ENCODE peak calls at places on chromosomes 12 and 14, in nine cellular contexts. One of them, this sample, is unnamed.

GRCh38 chr12:121762269-121762668 is 31.2 kb downstream of the RHOF start:
- DNase-seq in fibroblast of the conjunctiva: no peak
- DNase-seq in GM04504: no peak
- DNase-seq in psoas muscle: peak; percentile 74
- DNase-seq in lower lobe of right lung: no peak
- DNase-seq in B cell: no peak
- DNase-seq in amniotic stem cell: no peak
- DNase-seq in SJSA1: no peak
- DNase-seq in NCI-H460: no peak
- DNase-seq in this sample: no peak

GRCh38 chr12:49937639-49938300 is 12.8 kb upstream of the AQP2 start:
- DNase-seq in GM04504: no peak
- DNase-seq in psoas muscle: no peak
- DNase-seq in lower lobe of right lung: no peak
- DNase-seq in B cell: no peak
- DNase-seq in amniotic stem cell: no peak
- DNase-seq in SJSA1: no peak
- DNase-seq in fibroblast of the conjunctiva: no peak
- DNase-seq in NCI-H460: no peak
- DNase-seq in this sample: no peak

GRCh38 chr14:20799955-20800544 is 2.6 kb downstream of the RNASE1 start:
- DNase-seq in GM04504: no peak
- DNase-seq in fibroblast of the conjunctiva: no peak
- DNase-seq in NCI-H460: no peak
- DNase-seq in SJSA1: no peak
- DNase-seq in B cell: no peak
- DNase-seq in lower lobe of right lung: peak; percentile 70
- DNase-seq in psoas muscle: no peak
- DNase-seq in amniotic stem cell: no peak
- DNase-seq in this sample: no peak

GRCh38 chr14:24481622-24482324 is 26.3 kb downstream of the CMA1 start:
- DNase-seq in GM04504: no peak
- DNase-seq in lower lobe of right lung: peak; percentile 59
- DNase-seq in NCI-H460: peak; percentile 59
- DNase-seq in B cell: peak; percentile 50
- DNase-seq in psoas muscle: no peak
- DNase-seq in SJSA1: no peak
- DNase-seq in amniotic stem cell: no peak
- DNase-seq in fibroblast of the conjunctiva: peak; percentile 1
- DNase-seq in this sample: peak; percentile 50

GRCh38 chr12:53205747-53206146 is 1.3 kb downstream of the ITGB7 start:
- DNase-seq in GM04504: peak; percentile 70
- DNase-seq in psoas muscle: no peak
- DNase-seq in SJSA1: peak; percentile 77
- DNase-seq in fibroblast of the conjunctiva: peak; percentile 67
- DNase-seq in amniotic stem cell: peak; percentile 75
- DNase-seq in B cell: no peak
- DNase-seq in lower lobe of right lung: no peak
- DNase-seq in NCI-H460: no peak
- DNase-seq in this sample: peak; percentile 92

GRCh38 chr12:6608592-6609311 is 1.6 kb upstream of the CHD4 start:
- DNase-seq in amniotic stem cell: no peak
- DNase-seq in fibroblast of the conjunctiva: no peak
- DNase-seq in GM04504: no peak
- DNase-seq in psoas muscle: peak; percentile 63
- DNase-seq in SJSA1: no peak
- DNase-seq in NCI-H460: no peak
- DNase-seq in B cell: no peak
- DNase-seq in lower lobe of right lung: no peak
- DNase-seq in this sample: peak; percentile 31

GRCh38 chr14:71355324-71356201 is 448.3 kb downstream of the PCNX1 start:
- DNase-seq in fibroblast of the conjunctiva: peak; percentile 60
- DNase-seq in lower lobe of right lung: no peak
- DNase-seq in amniotic stem cell: no peak
- DNase-seq in psoas muscle: no peak
- DNase-seq in NCI-H460: no peak
- DNase-seq in GM04504: peak; percentile 53
- DNase-seq in SJSA1: no peak
- DNase-seq in B cell: peak; percentile 65
- DNase-seq in this sample: no peak

GRCh38 chr12:130041983-130042812 is 120.1 kb upstream of the FZD10 start:
- DNase-seq in GM04504: no peak
- DNase-seq in fibroblast of the conjunctiva: no peak
- DNase-seq in SJSA1: no peak
- DNase-seq in lower lobe of right lung: peak; percentile 64
- DNase-seq in amniotic stem cell: no peak
- DNase-seq in NCI-H460: no peak
- DNase-seq in psoas muscle: peak; percentile 68
- DNase-seq in B cell: no peak
- DNase-seq in this sample: no peak

GRCh38 chr12:103441437-103442186 is 54.2 kb downstream of the C12orf42 start:
- DNase-seq in GM04504: no peak
- DNase-seq in amniotic stem cell: no peak
- DNase-seq in lower lobe of right lung: no peak
- DNase-seq in SJSA1: no peak
- DNase-seq in NCI-H460: no peak
- DNase-seq in B cell: peak; percentile 70
- DNase-seq in psoas muscle: no peak
- DNase-seq in fibroblast of the conjunctiva: no peak
- DNase-seq in this sample: no peak

GRCh38 chr14:32724864-32725550 is 213.7 kb upstream of the NPAS3 start:
- DNase-seq in amniotic stem cell: peak; percentile 18
- DNase-seq in B cell: no peak
- DNase-seq in NCI-H460: no peak
- DNase-seq in GM04504: peak; percentile 72
- DNase-seq in SJSA1: peak; percentile 50
- DNase-seq in lower lobe of right lung: no peak
- DNase-seq in fibroblast of the conjunctiva: peak; percentile 37
- DNase-seq in psoas muscle: no peak
- DNase-seq in this sample: peak; percentile 52

GRCh38 chr14:100557658-100558057 is 29.6 kb downstream of the BEGAIN start:
- DNase-seq in GM04504: no peak
- DNase-seq in NCI-H460: no peak
- DNase-seq in B cell: no peak
- DNase-seq in SJSA1: no peak
- DNase-seq in fibroblast of the conjunctiva: no peak
- DNase-seq in lower lobe of right lung: peak; percentile 67
- DNase-seq in psoas muscle: no peak
- DNase-seq in amniotic stem cell: no peak
- DNase-seq in this sample: peak; percentile 31

GRCh38 chr12:15200703-15201102 is 20.5 kb downstream of the RERG start:
- DNase-seq in B cell: no peak
- DNase-seq in amniotic stem cell: no peak
- DNase-seq in NCI-H460: no peak
- DNase-seq in GM04504: no peak
- DNase-seq in fibroblast of the conjunctiva: no peak
- DNase-seq in psoas muscle: no peak
- DNase-seq in lower lobe of right lung: no peak
- DNase-seq in SJSA1: no peak
- DNase-seq in this sample: no peak

GRCh38 chr12:102618197-102618897 is 138.0 kb upstream of the IGF1 start:
- DNase-seq in lower lobe of right lung: no peak
- DNase-seq in amniotic stem cell: no peak
- DNase-seq in psoas muscle: peak; percentile 63
- DNase-seq in B cell: no peak
- DNase-seq in GM04504: no peak
- DNase-seq in fibroblast of the conjunctiva: no peak
- DNase-seq in NCI-H460: no peak
- DNase-seq in SJSA1: no peak
- DNase-seq in this sample: no peak

GRCh38 chr12:121030576-121031212 is 8.4 kb downstream of the OASL start:
- DNase-seq in amniotic stem cell: no peak
- DNase-seq in NCI-H460: no peak
- DNase-seq in lower lobe of right lung: peak; percentile 22
- DNase-seq in B cell: no peak
- DNase-seq in SJSA1: no peak
- DNase-seq in psoas muscle: no peak
- DNase-seq in GM04504: no peak
- DNase-seq in fibroblast of the conjunctiva: no peak
- DNase-seq in this sample: no peak

GRCh38 chr12:52992699-52993557 is 13.3 kb upstream of the EIF4B start:
- DNase-seq in fibroblast of the conjunctiva: no peak
- DNase-seq in GM04504: no peak
- DNase-seq in amniotic stem cell: no peak
- DNase-seq in lower lobe of right lung: no peak
- DNase-seq in B cell: no peak
- DNase-seq in NCI-H460: peak; percentile 69
- DNase-seq in psoas muscle: no peak
- DNase-seq in SJSA1: no peak
- DNase-seq in this sample: peak; percentile 81

GRCh38 chr14:102314242-102315011 is 5.1 kb upstream of the ZNF839 start:
- DNase-seq in NCI-H460: peak; percentile 82
- DNase-seq in SJSA1: peak; percentile 78
- DNase-seq in B cell: peak; percentile 88
- DNase-seq in lower lobe of right lung: peak; percentile 91
- DNase-seq in amniotic stem cell: peak; percentile 72
- DNase-seq in fibroblast of the conjunctiva: peak; percentile 66
- DNase-seq in GM04504: peak; percentile 58
- DNase-seq in psoas muscle: peak; percentile 93
- DNase-seq in this sample: peak; percentile 91

GRCh38 chr12:27289414-27289813 is 43.2 kb upstream of the BMAL2 start:
- DNase-seq in fibroblast of the conjunctiva: no peak
- DNase-seq in B cell: no peak
- DNase-seq in amniotic stem cell: no peak
- DNase-seq in psoas muscle: no peak
- DNase-seq in lower lobe of right lung: no peak
- DNase-seq in NCI-H460: no peak
- DNase-seq in GM04504: no peak
- DNase-seq in SJSA1: no peak
- DNase-seq in this sample: peak; percentile 13

GRCh38 chr12:108804361-108804949 is 52.9 kb downstream of the SSH1 start:
- DNase-seq in psoas muscle: peak; percentile 82
- DNase-seq in SJSA1: no peak
- DNase-seq in fibroblast of the conjunctiva: peak; percentile 94
- DNase-seq in GM04504: peak; percentile 90
- DNase-seq in B cell: no peak
- DNase-seq in NCI-H460: no peak
- DNase-seq in lower lobe of right lung: no peak
- DNase-seq in amniotic stem cell: no peak
- DNase-seq in this sample: no peak

GRCh38 chr14:69685217-69685616 is 73.8 kb downstream of the SUSD6 start:
- DNase-seq in NCI-H460: no peak
- DNase-seq in SJSA1: no peak
- DNase-seq in lower lobe of right lung: no peak
- DNase-seq in amniotic stem cell: no peak
- DNase-seq in GM04504: no peak
- DNase-seq in fibroblast of the conjunctiva: no peak
- DNase-seq in B cell: no peak
- DNase-seq in psoas muscle: no peak
- DNase-seq in this sample: peak; percentile 66

GRCh38 chr14:78405071-78405856 is 235.1 kb downstream of the NRXN3 start:
- DNase-seq in NCI-H460: no peak
- DNase-seq in SJSA1: no peak
- DNase-seq in amniotic stem cell: no peak
- DNase-seq in lower lobe of right lung: no peak
- DNase-seq in GM04504: no peak
- DNase-seq in psoas muscle: no peak
- DNase-seq in B cell: no peak
- DNase-seq in fibroblast of the conjunctiva: no peak
- DNase-seq in this sample: no peak

GRCh38 chr12:85835417-85835809 is 796 bp downstream of the RASSF9 start:
- DNase-seq in B cell: no peak
- DNase-seq in NCI-H460: no peak
- DNase-seq in psoas muscle: no peak
- DNase-seq in SJSA1: no peak
- DNase-seq in fibroblast of the conjunctiva: no peak
- DNase-seq in amniotic stem cell: no peak
- DNase-seq in lower lobe of right lung: no peak
- DNase-seq in GM04504: no peak
- DNase-seq in this sample: no peak

GRCh38 chr14:61586539-61587396 is 108.5 kb upstream of the HIF1A start:
- DNase-seq in fibroblast of the conjunctiva: no peak
- DNase-seq in B cell: no peak
- DNase-seq in amniotic stem cell: no peak
- DNase-seq in GM04504: peak; percentile 38
- DNase-seq in psoas muscle: no peak
- DNase-seq in NCI-H460: no peak
- DNase-seq in lower lobe of right lung: no peak
- DNase-seq in SJSA1: no peak
- DNase-seq in this sample: peak; percentile 78

GRCh38 chr14:53493310-53493709 is 340.2 kb upstream of the DDHD1 start:
- DNase-seq in fibroblast of the conjunctiva: no peak
- DNase-seq in psoas muscle: no peak
- DNase-seq in NCI-H460: no peak
- DNase-seq in lower lobe of right lung: no peak
- DNase-seq in SJSA1: no peak
- DNase-seq in B cell: no peak
- DNase-seq in GM04504: no peak
- DNase-seq in amniotic stem cell: no peak
- DNase-seq in this sample: no peak

GRCh38 chr12:92735131-92735721 is 32.4 kb downstream of the PLEKHG7 start:
- DNase-seq in GM04504: peak; percentile 86
- DNase-seq in B cell: no peak
- DNase-seq in lower lobe of right lung: no peak
- DNase-seq in fibroblast of the conjunctiva: peak; percentile 91
- DNase-seq in SJSA1: no peak
- DNase-seq in NCI-H460: no peak
- DNase-seq in amniotic stem cell: peak; percentile 39
- DNase-seq in psoas muscle: no peak
- DNase-seq in this sample: peak; percentile 42

GRCh38 chr14:56087824-56088571 is 30.2 kb upstream of the PELI2 start:
- DNase-seq in NCI-H460: no peak
- DNase-seq in B cell: no peak
- DNase-seq in psoas muscle: no peak
- DNase-seq in amniotic stem cell: no peak
- DNase-seq in SJSA1: no peak
- DNase-seq in GM04504: no peak
- DNase-seq in lower lobe of right lung: no peak
- DNase-seq in fibroblast of the conjunctiva: no peak
- DNase-seq in this sample: no peak

GRCh38 chr12:46693034-46693433 is 132.8 kb downstream of the SLC38A4 start:
- DNase-seq in B cell: no peak
- DNase-seq in psoas muscle: no peak
- DNase-seq in SJSA1: no peak
- DNase-seq in NCI-H460: no peak
- DNase-seq in lower lobe of right lung: no peak
- DNase-seq in amniotic stem cell: no peak
- DNase-seq in fibroblast of the conjunctiva: no peak
- DNase-seq in GM04504: no peak
- DNase-seq in this sample: no peak

GRCh38 chr12:131060011-131060703 is 106.5 kb downstream of the ADGRD1 start:
- DNase-seq in GM04504: no peak
- DNase-seq in amniotic stem cell: no peak
- DNase-seq in psoas muscle: peak; percentile 39
- DNase-seq in fibroblast of the conjunctiva: no peak
- DNase-seq in B cell: no peak
- DNase-seq in SJSA1: peak; percentile 25
- DNase-seq in lower lobe of right lung: peak; percentile 36
- DNase-seq in NCI-H460: no peak
- DNase-seq in this sample: no peak

GRCh38 chr12:101564912-101565311 is 29.9 kb upstream of the MYBPC1 start:
- DNase-seq in lower lobe of right lung: no peak
- DNase-seq in fibroblast of the conjunctiva: no peak
- DNase-seq in psoas muscle: no peak
- DNase-seq in GM04504: no peak
- DNase-seq in amniotic stem cell: no peak
- DNase-seq in SJSA1: no peak
- DNase-seq in B cell: no peak
- DNase-seq in NCI-H460: no peak
- DNase-seq in this sample: peak; percentile 12

GRCh38 chr12:64825143-64826011 is 930 bp downstream of the TBC1D30 start:
- DNase-seq in NCI-H460: no peak
- DNase-seq in fibroblast of the conjunctiva: no peak
- DNase-seq in amniotic stem cell: no peak
- DNase-seq in GM04504: no peak
- DNase-seq in B cell: peak; percentile 28
- DNase-seq in lower lobe of right lung: no peak
- DNase-seq in SJSA1: no peak
- DNase-seq in psoas muscle: no peak
- DNase-seq in this sample: no peak

GRCh38 chr12:6396031-6396430 is 12.1 kb downstream of the LTBR start:
- DNase-seq in lower lobe of right lung: no peak
- DNase-seq in SJSA1: no peak
- DNase-seq in psoas muscle: no peak
- DNase-seq in NCI-H460: no peak
- DNase-seq in GM04504: no peak
- DNase-seq in amniotic stem cell: no peak
- DNase-seq in B cell: no peak
- DNase-seq in fibroblast of the conjunctiva: no peak
- DNase-seq in this sample: no peak

GRCh38 chr14:93543766-93544165 is 113.0 kb downstream of the UNC79 start:
- DNase-seq in fibroblast of the conjunctiva: peak; percentile 21
- DNase-seq in NCI-H460: peak; percentile 17
- DNase-seq in SJSA1: no peak
- DNase-seq in lower lobe of right lung: no peak
- DNase-seq in GM04504: peak; percentile 5
- DNase-seq in B cell: no peak
- DNase-seq in amniotic stem cell: peak; percentile 14
- DNase-seq in psoas muscle: no peak
- DNase-seq in this sample: peak; percentile 58

This sample was measured in ELR.